ENCODE peak calls at places on chromosomes 11 and 22, in four cellular contexts. H is NCI-H1105, D is NCI-H1436, W is NCI-H187 treated with DMSO at 0.1 percent for 48 hours. G is an unnamed sample.
A peak's percentile ranks its signal among the peaks of the same experiment; 100 is the strongest.

GRCh38 chr22:50131894-50132293 is 38.6 kb upstream of the PANX2 start:
- DNase-seq in H (no peak), D (no peak), W (no peak), G (no peak)

GRCh38 chr11:119797736-119798135 is 68.7 kb upstream of the NECTIN1 start:
- DNase-seq in H (no peak), D (no peak), W (no peak), G (no peak)

GRCh38 chr22:37079668-37080171 is 28.2 kb downstream of the KCTD17 start:
- DNase-seq in W (no peak), H (no peak), D (no peak), G (no peak)

GRCh38 chr22:38569972-38570840 is at the start of gene DMC1:
- DNase-seq in W (peak; percentile 62), D (peak; percentile 98), H (peak; percentile 91), G (peak; percentile 66)

GRCh38 chr22:46079093-46079860 is 71.0 kb upstream of the PPARA start:
- DNase-seq in H (no peak), W (no peak), D (no peak), G (no peak)

GRCh38 chr22:11325767-11326166 is 4202.2 kb upstream of the OR11H1 start:
- DNase-seq in D (no peak), H (no peak), W (no peak), G (no peak)

GRCh38 chr11:72641900-72642814 is 32.1 kb downstream of the PDE2A start:
- DNase-seq in H (peak; percentile 8), D (no peak), W (no peak), G (no peak)

GRCh38 chr22:41290262-41291221 is 4.6 kb upstream of the RANGAP1 start:
- DNase-seq in D (no peak), W (no peak), H (no peak), G (no peak)

GRCh38 chr11:45777127-45777969 is 27.6 kb upstream of the SLC35C1 start:
- DNase-seq in H (no peak), D (no peak), W (no peak), G (no peak)

GRCh38 chr11:64444838-64445441 is 86.0 kb downstream of the RPS6KA4 start:
- DNase-seq in W (no peak), H (no peak), D (no peak), G (no peak)

GRCh38 chr11:76166314-76166713 is 40.0 kb downstream of the WNT11 start:
- DNase-seq in D (no peak), W (no peak), H (no peak), G (no peak)

GRCh38 chr11:64577202-64577601 is 13.8 kb upstream of the SLC22A12 start:
- DNase-seq in W (no peak), H (no peak), D (no peak), G (no peak)

GRCh38 chr11:27116684-27117083 is 76.1 kb downstream of the BBOX1 start:
- DNase-seq in H (no peak), W (no peak), D (no peak), G (no peak)

GRCh38 chr22:43370045-43370444 is 26.9 kb upstream of the SCUBE1 start:
- DNase-seq in H (no peak), W (no peak), D (no peak), G (no peak)

GRCh38 chr11:45145083-45145420 is 1.4 kb upstream of the PRDM11 start:
- DNase-seq in D (no peak), W (no peak), H (no peak), G (no peak)

GRCh38 chr11:66891849-66892660 is 35.2 kb downstream of the LRFN4 start:
- DNase-seq in W (no peak), H (no peak), D (no peak), G (no peak)

GRCh38 chr22:20206709-20207215 is 55.9 kb upstream of the CCDC188 start:
- DNase-seq in D (no peak), W (no peak), H (no peak), G (no peak)

GRCh38 chr11:504053-504993 is 2.7 kb downstream of the RNH1 start:
- DNase-seq in H (no peak), D (no peak), W (no peak), G (no peak)

GRCh38 chr22:41256898-41257260 is 16.1 kb upstream of the CHADL start:
- DNase-seq in H (no peak), D (no peak), W (no peak), G (no peak)

GRCh38 chr11:84645988-84646689 is 981.0 kb downstream of the DLG2 start:
- DNase-seq in D (no peak), W (no peak), H (no peak), G (peak; percentile 18)

GRCh38 chr11:61711493-61711892 is 31.3 kb downstream of the DAGLA start:
- DNase-seq in D (peak; percentile 34), W (no peak), H (no peak), G (no peak)

GRCh38 chr11:36356201-36356600 is 60.1 kb downstream of the PRR5L start:
- DNase-seq in D (peak; percentile 25), H (no peak), W (no peak), G (no peak)